ENCODE peak calls at places on chromosomes 6 and 20, in ten cellular contexts. One of them, this sample, is unnamed. For H3K36me3, the result is how much of the 10 kb centered on the place peaks cover.

GRCh38 chr6:157951828-157952227 is 29.8 kb upstream of the SYNJ2 start:
- DNase-seq in fibroblast of lung: no peak
- DNase-seq in GM06990: no peak
- DNase-seq in A673: no peak
- DNase-seq in HepG2: no peak
- DNase-seq in brain microvascular endothelial cell: no peak
- DNase-seq in IMR-90: no peak
- DNase-seq in endothelial cell of umbilical vein: no peak
- DNase-seq in endodermal cell: no peak
- DNase-seq in uterus: no peak
- DNase-seq in this sample: no peak

GRCh38 chr6:26575494-26575939 is 21.2 kb upstream of the ABT1 start:
- DNase-seq in fibroblast of lung: peak
- DNase-seq in GM06990: no peak
- DNase-seq in A673: peak
- DNase-seq in HepG2: no peak
- DNase-seq in brain microvascular endothelial cell: peak
- DNase-seq in IMR-90: peak
- DNase-seq in endothelial cell of umbilical vein: peak
- DNase-seq in endodermal cell: peak
- DNase-seq in uterus: no peak
- DNase-seq in this sample: peak

GRCh38 chr6:33347816-33348215 is 30.3 kb upstream of the ZBTB22 start:
- DNase-seq in fibroblast of lung: no peak
- DNase-seq in GM06990: no peak
- DNase-seq in A673: no peak
- DNase-seq in HepG2: no peak
- DNase-seq in brain microvascular endothelial cell: no peak
- DNase-seq in IMR-90: no peak
- DNase-seq in endothelial cell of umbilical vein: no peak
- DNase-seq in endodermal cell: no peak
- DNase-seq in uterus: no peak
- DNase-seq in this sample: no peak

GRCh38 chr6:141307309-141307998 is 825.3 kb upstream of the GJE1 start:
- DNase-seq in fibroblast of lung: no peak
- DNase-seq in GM06990: no peak
- DNase-seq in A673: no peak
- DNase-seq in HepG2: no peak
- DNase-seq in brain microvascular endothelial cell: no peak
- DNase-seq in IMR-90: no peak
- DNase-seq in endothelial cell of umbilical vein: no peak
- DNase-seq in endodermal cell: no peak
- DNase-seq in uterus: no peak
- DNase-seq in this sample: no peak

GRCh38 chr6:26232950-26233607 is 131.9 kb upstream of the BTN3A2 start:
- DNase-seq in fibroblast of lung: peak
- DNase-seq in GM06990: peak
- DNase-seq in A673: peak
- DNase-seq in HepG2: no peak
- DNase-seq in brain microvascular endothelial cell: no peak
- DNase-seq in IMR-90: peak
- DNase-seq in endothelial cell of umbilical vein: peak
- DNase-seq in endodermal cell: peak
- DNase-seq in uterus: no peak
- DNase-seq in this sample: peak

GRCh38 chr6:128731249-128732165 is 151.4 kb upstream of the LAMA2 start:
- DNase-seq in fibroblast of lung: peak
- DNase-seq in GM06990: no peak
- DNase-seq in A673: peak
- DNase-seq in HepG2: peak
- DNase-seq in brain microvascular endothelial cell: peak
- DNase-seq in IMR-90: peak
- DNase-seq in endothelial cell of umbilical vein: peak
- DNase-seq in endodermal cell: peak
- DNase-seq in uterus: no peak
- DNase-seq in this sample: peak

GRCh38 chr20:41330343-41330720 is 10.3 kb upstream of the LPIN3 start:
- DNase-seq in fibroblast of lung: peak
- DNase-seq in GM06990: no peak
- DNase-seq in A673: no peak
- DNase-seq in HepG2: no peak
- DNase-seq in brain microvascular endothelial cell: peak
- DNase-seq in IMR-90: peak
- DNase-seq in endothelial cell of umbilical vein: no peak
- DNase-seq in endodermal cell: no peak
- DNase-seq in uterus: no peak
- DNase-seq in this sample: peak

GRCh38 chr6:147641511-147641910 is 133.0 kb downstream of the SAMD5 start:
- DNase-seq in fibroblast of lung: peak
- DNase-seq in GM06990: no peak
- DNase-seq in A673: no peak
- DNase-seq in HepG2: no peak
- DNase-seq in brain microvascular endothelial cell: no peak
- DNase-seq in IMR-90: peak
- DNase-seq in endothelial cell of umbilical vein: no peak
- DNase-seq in endodermal cell: no peak
- DNase-seq in uterus: no peak
- DNase-seq in this sample: no peak

GRCh38 chr20:50062006-50062838 is 50.7 kb downstream of the UBE2V1 start:
- DNase-seq in fibroblast of lung: no peak
- DNase-seq in GM06990: no peak
- DNase-seq in A673: no peak
- DNase-seq in HepG2: no peak
- DNase-seq in brain microvascular endothelial cell: no peak
- DNase-seq in IMR-90: no peak
- DNase-seq in endothelial cell of umbilical vein: no peak
- DNase-seq in endodermal cell: no peak
- DNase-seq in uterus: no peak
- DNase-seq in this sample: no peak

GRCh38 chr6:169933251-169933821 is 181.9 kb downstream of the ERMARD start:
- DNase-seq in fibroblast of lung: no peak
- DNase-seq in GM06990: no peak
- DNase-seq in A673: no peak
- DNase-seq in HepG2: no peak
- DNase-seq in brain microvascular endothelial cell: no peak
- DNase-seq in IMR-90: no peak
- DNase-seq in endothelial cell of umbilical vein: no peak
- DNase-seq in endodermal cell: peak
- DNase-seq in uterus: no peak
- DNase-seq in this sample: no peak

GRCh38 chr6:146855889-146856288 is 257.1 kb downstream of the ADGB start:
- DNase-seq in fibroblast of lung: no peak
- DNase-seq in GM06990: no peak
- DNase-seq in A673: no peak
- DNase-seq in HepG2: no peak
- DNase-seq in brain microvascular endothelial cell: no peak
- DNase-seq in IMR-90: no peak
- DNase-seq in endothelial cell of umbilical vein: no peak
- DNase-seq in endodermal cell: no peak
- DNase-seq in uterus: no peak
- DNase-seq in this sample: no peak

GRCh38 chr6:52493669-52494068 is 73.5 kb downstream of the EFHC1 start:
- DNase-seq in fibroblast of lung: no peak
- DNase-seq in GM06990: no peak
- DNase-seq in A673: no peak
- DNase-seq in HepG2: no peak
- DNase-seq in brain microvascular endothelial cell: no peak
- DNase-seq in IMR-90: peak
- DNase-seq in endothelial cell of umbilical vein: no peak
- DNase-seq in endodermal cell: no peak
- DNase-seq in uterus: no peak
- DNase-seq in this sample: no peak

GRCh38 chr20:57802877-57803717 is 93.3 kb upstream of the PMEPA1 start:
- DNase-seq in fibroblast of lung: no peak
- DNase-seq in GM06990: no peak
- DNase-seq in A673: no peak
- DNase-seq in HepG2: no peak
- DNase-seq in brain microvascular endothelial cell: no peak
- DNase-seq in IMR-90: no peak
- DNase-seq in endothelial cell of umbilical vein: no peak
- DNase-seq in endodermal cell: peak
- DNase-seq in uterus: no peak
- DNase-seq in this sample: no peak

DNA sequence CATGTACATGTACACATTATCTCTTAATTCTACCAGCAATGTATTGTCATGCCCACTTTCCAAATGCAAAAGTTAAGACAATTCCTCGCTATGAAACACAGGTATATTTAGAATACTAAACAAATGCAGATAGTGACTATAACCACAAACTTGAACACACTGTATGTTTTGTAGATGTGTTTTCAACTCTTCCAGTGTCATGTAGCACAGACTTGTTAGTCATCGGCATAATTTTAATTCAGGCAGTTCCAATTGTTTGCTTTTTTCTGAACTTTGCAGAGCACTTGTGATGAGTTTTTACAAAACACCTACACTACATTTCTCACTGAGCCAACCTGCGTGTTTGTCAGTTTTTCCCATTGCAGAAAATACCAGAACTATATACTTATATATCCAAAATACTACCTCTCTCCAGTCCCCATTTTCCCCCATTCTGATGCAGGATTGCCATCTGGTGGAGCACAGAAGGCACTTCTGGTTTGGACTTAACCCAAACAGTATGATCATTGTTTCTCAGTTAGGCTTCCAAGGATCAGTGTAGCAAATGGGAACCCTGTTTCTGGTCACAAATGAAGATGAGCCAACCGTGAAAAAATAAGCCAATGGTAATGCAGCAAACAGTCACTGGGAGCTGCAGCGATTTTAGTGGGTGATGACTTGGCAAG is 143.4 kb downstream of the ADGRB3 start:
- DNase-seq in fibroblast of lung: peak
- DNase-seq in GM06990: no peak
- DNase-seq in A673: peak
- DNase-seq in HepG2: peak
- DNase-seq in brain microvascular endothelial cell: peak
- DNase-seq in IMR-90: peak
- DNase-seq in endothelial cell of umbilical vein: no peak
- DNase-seq in endodermal cell: peak
- DNase-seq in uterus: no peak
- DNase-seq in this sample: peak
- TF ChIP-seq CTCF in fibroblast of lung: peak
- TF ChIP-seq CTCF in GM06990: peak
- TF ChIP-seq CTCF in A673: peak
- TF ChIP-seq CTCF in HepG2: peak
- TF ChIP-seq CTCF in brain microvascular endothelial cell: peak
- TF ChIP-seq CTCF in IMR-90: no peak
- TF ChIP-seq CTCF in endothelial cell of umbilical vein: no peak
- TF ChIP-seq CTCF in endodermal cell: peak
- TF ChIP-seq CTCF in uterus: no peak
- TF ChIP-seq CTCF in this sample: peak

DNA sequence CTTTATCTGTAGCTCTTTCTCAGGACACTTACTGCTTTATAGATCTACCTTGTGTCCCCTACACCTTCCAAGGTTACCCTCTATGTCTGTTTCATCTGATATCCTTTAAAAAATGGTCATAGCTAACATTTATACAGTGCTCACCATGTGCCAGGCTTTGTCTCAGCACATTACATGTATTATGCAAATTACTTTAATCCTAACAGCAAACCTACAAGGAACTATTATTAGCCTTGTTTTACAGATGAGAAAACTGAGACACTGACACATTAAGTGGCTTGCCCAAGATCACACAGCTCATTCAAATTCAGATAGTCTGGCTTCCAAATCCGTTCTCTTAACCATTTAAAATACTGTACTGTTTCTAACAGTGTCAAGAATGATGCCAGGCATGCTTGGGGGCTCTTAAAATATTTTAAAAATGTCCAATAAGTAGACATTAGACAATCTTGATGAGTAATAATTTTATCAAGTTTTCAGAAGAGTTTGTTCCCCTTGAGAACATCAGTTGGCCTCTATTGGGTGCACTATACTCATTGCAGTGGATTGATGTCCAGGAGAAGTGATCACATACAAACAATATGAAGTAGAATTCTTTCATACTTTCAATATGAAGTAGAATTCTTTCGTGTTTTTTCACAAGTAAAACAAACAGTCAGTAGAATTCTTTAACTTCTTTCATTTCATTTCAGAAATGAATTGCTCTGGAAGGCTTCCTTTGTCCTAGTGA is 69.6 kb downstream of the DNAH8 start:
- DNase-seq in fibroblast of lung: peak
- DNase-seq in GM06990: no peak
- DNase-seq in A673: no peak
- DNase-seq in HepG2: no peak
- DNase-seq in brain microvascular endothelial cell: peak
- DNase-seq in IMR-90: no peak
- DNase-seq in endothelial cell of umbilical vein: peak
- DNase-seq in endodermal cell: no peak
- DNase-seq in uterus: no peak
- DNase-seq in this sample: no peak
- H3K4me3 ChIP-seq in fibroblast of lung: no peak
- H3K4me3 ChIP-seq in GM06990: no peak
- H3K4me3 ChIP-seq in A673: no peak
- H3K4me3 ChIP-seq in HepG2: no peak
- H3K4me3 ChIP-seq in brain microvascular endothelial cell: no peak
- H3K4me3 ChIP-seq in IMR-90: no peak
- H3K4me3 ChIP-seq in endothelial cell of umbilical vein: no peak
- H3K4me3 ChIP-seq in endodermal cell: no peak
- H3K4me3 ChIP-seq in uterus: no peak
- H3K4me3 ChIP-seq in this sample: no peak

GRCh38 chr20:35698298-35699126 is 640 bp downstream of the NFS1 start:
- DNase-seq in fibroblast of lung: peak
- DNase-seq in GM06990: no peak
- DNase-seq in A673: peak
- DNase-seq in HepG2: no peak
- DNase-seq in brain microvascular endothelial cell: no peak
- DNase-seq in IMR-90: no peak
- DNase-seq in endothelial cell of umbilical vein: peak
- DNase-seq in endodermal cell: peak
- DNase-seq in uterus: no peak
- DNase-seq in this sample: no peak
- H3K36me3 ChIP-seq in fibroblast of lung: under half
- H3K36me3 ChIP-seq in GM06990: under half
- H3K36me3 ChIP-seq in A673: under half
- H3K36me3 ChIP-seq in HepG2: under half
- H3K36me3 ChIP-seq in brain microvascular endothelial cell: under half
- H3K36me3 ChIP-seq in IMR-90: under half
- H3K36me3 ChIP-seq in endothelial cell of umbilical vein: under half
- H3K36me3 ChIP-seq in endodermal cell: under half
- H3K36me3 ChIP-seq in uterus: under half
- H3K36me3 ChIP-seq in this sample: under half

DNA sequence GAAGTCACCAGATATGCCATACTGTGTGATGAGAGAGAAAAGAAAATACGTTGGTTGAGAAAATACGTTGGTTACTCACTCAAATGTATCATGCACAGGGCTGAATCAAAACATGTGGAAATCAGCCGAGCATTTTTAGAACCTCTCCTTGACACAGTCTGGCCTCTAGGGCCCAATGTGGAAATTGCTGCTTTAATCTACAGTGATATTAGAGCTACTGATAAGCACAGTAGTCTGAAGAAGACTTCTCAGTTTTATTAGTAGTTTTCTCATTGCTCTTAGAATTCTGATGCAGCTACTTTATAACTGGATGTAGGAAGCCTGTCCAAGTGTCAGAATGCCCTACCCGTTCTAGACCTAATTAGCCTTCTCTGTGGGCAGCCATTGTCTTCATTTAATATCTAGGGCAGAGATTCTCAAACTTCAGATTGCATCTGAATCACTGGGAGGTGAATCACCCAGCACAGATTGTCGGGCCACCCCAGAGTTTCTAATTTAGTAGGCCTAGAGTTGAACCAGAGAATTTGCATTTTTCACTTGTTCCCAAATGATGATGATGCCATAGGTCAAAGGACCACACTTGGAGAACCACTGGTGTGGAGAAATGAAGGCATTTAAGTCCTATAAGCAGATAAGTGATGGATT is 229.1 kb downstream of the PLCB1 start:
- DNase-seq in fibroblast of lung: peak
- DNase-seq in GM06990: no peak
- DNase-seq in A673: peak
- DNase-seq in HepG2: no peak
- DNase-seq in brain microvascular endothelial cell: peak
- DNase-seq in IMR-90: peak
- DNase-seq in endothelial cell of umbilical vein: no peak
- DNase-seq in endodermal cell: no peak
- DNase-seq in uterus: no peak
- DNase-seq in this sample: peak
- TF ChIP-seq CTCF in fibroblast of lung: peak
- TF ChIP-seq CTCF in GM06990: no peak
- TF ChIP-seq CTCF in A673: peak
- TF ChIP-seq CTCF in HepG2: no peak
- TF ChIP-seq CTCF in brain microvascular endothelial cell: peak
- TF ChIP-seq CTCF in IMR-90: no peak
- TF ChIP-seq CTCF in endothelial cell of umbilical vein: no peak
- TF ChIP-seq CTCF in endodermal cell: no peak
- TF ChIP-seq CTCF in uterus: no peak
- TF ChIP-seq CTCF in this sample: no peak

This sample was measured in bronchial epithelial cell.